ENCODE peak calls at places on chromosomes 13 and 19, in four cellular contexts. D is astrocyte of the spinal cord, F is cardiac fibroblast, S is tibial nerve. A is an unnamed sample.
A peak's percentile ranks its signal among the peaks of the same experiment; 100 is the strongest.

GRCh38 chr13:99796175-99796819 is 175.3 kb downstream of the ZIC5 start:
- DNase-seq in D (peak; percentile 52), F (peak; percentile 41), S (no peak), A (no peak)

GRCh38 chr13:26557393-26558073 is at the start of gene WASF3:
- DNase-seq in D (peak; percentile 93), F (peak; percentile 93), S (peak; percentile 80), A (peak; percentile 97)

GRCh38 chr13:104571161-104571889 is 1505.1 kb upstream of the SLC10A2 start:
- DNase-seq in D (peak; percentile 95), F (peak; percentile 94), S (peak; percentile 46), A (peak; percentile 93)

GRCh38 chr13:112956516-112957294 is 12.3 kb upstream of the MCF2L start:
- DNase-seq in D (no peak), F (no peak), S (no peak), A (peak; percentile 44)

GRCh38 chr19:18594096-18594823 is 5.7 kb downstream of the REX1BD start:
- DNase-seq in D (peak; percentile 73), F (peak; percentile 68), S (peak; percentile 44), A (no peak)

GRCh38 chr19:33394723-33395560 is 21.4 kb downstream of the CEBPG start:
- DNase-seq in D (no peak), F (no peak), S (no peak), A (no peak)

GRCh38 chr19:14135985-14136508 is 342 bp downstream of the ASF1B start:
- DNase-seq in D (no peak), F (no peak), S (no peak), A (no peak)

GRCh38 chr19:44570984-44571684 is 41.7 kb upstream of the CEACAM20 start:
- DNase-seq in D (peak; percentile 80), F (peak; percentile 91), S (peak; percentile 16), A (peak; percentile 30)

GRCh38 chr19:13826652-13827235 is 31.5 kb downstream of the ZSWIM4 start:
- DNase-seq in D (no peak), F (no peak), S (no peak), A (no peak)

GRCh38 chr13:94553766-94554165 is 42.2 kb downstream of the TGDS start:
- DNase-seq in D (no peak), F (no peak), S (no peak), A (no peak)

GRCh38 chr19:36152061-36152885 is at the start of gene COX7A1:
- DNase-seq in D (peak; percentile 18), F (peak; percentile 70), S (peak; percentile 53), A (peak; percentile 64)

GRCh38 chr13:81078048-81078447 is 737.1 kb upstream of the SPRY2 start:
- DNase-seq in D (no peak), F (no peak), S (no peak), A (no peak)

GRCh38 chr13:110308377-110309158 is 1.5 kb downstream of the COL4A2 start:
- DNase-seq in D (peak; percentile 72), F (peak; percentile 80), S (no peak), A (no peak)

GRCh38 chr13:94731028-94731427 is 18.7 kb upstream of the SOX21 start:
- DNase-seq in D (no peak), F (no peak), S (no peak), A (no peak)

GRCh38 chr19:3743486-3743885 is 18.0 kb downstream of the APBA3 start:
- DNase-seq in D (no peak), F (peak; percentile 16), S (no peak), A (no peak)

GRCh38 chr19:6802336-6803035 is 30.0 kb downstream of the VAV1 start:
- DNase-seq in D (no peak), F (peak; percentile 10), S (no peak), A (peak; percentile 16)

GRCh38 chr13:30906411-30906990 is 430 bp downstream of the MEDAG start:
- DNase-seq in D (no peak), F (no peak), S (no peak), A (no peak)

GRCh38 chr13:64633948-64634347 is 2596.2 kb downstream of the PCDH9 start:
- DNase-seq in D (peak; percentile 3), F (no peak), S (no peak), A (no peak)

GRCh38 chr19:46426035-46426505 is 2.7 kb downstream of the PNMA8C start:
- DNase-seq in D (peak; percentile 32), F (no peak), S (no peak), A (no peak)

GRCh38 chr13:28805193-28805819 is 14.8 kb upstream of the MTUS2 start:
- DNase-seq in D (no peak), F (peak; percentile 44), S (no peak), A (no peak)

GRCh38 chr19:28168557-28168956 is 1044.4 kb downstream of the UQCRFS1 start:
- DNase-seq in D (peak; percentile 36), F (no peak), S (no peak), A (no peak)
- TF ChIP-seq CTCF in D (no peak), F (no peak), S (no peak), A (no peak)

GRCh38 chr13:75633285-75633684 is 2.8 kb upstream of the LMO7 start:
- DNase-seq in D (peak; percentile 86), F (peak; percentile 87), S (no peak), A (no peak)
- TF ChIP-seq CTCF in D (no peak), F (no peak), S (no peak), A (no peak)

DNA sequence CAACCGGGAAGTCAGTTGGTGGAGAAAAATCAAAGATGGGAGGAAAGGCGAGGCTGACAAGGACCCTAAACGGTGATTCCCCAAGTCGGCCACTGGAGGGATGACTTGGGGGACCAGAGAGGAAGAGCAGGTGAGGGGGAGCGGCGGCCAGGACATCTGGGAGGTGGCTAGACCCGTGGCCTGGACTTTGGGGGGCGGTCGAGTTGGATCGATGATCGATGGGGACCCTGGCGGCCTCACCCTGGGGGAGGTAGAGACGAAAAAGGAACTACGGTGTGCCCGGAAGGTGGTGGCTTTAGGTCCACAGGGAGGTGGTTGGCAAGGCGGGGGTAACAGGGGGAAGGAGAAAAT is 7.6 kb upstream of the CIRBP start:
- DNase-seq in D (no peak), F (no peak), S (no peak), A (no peak)
- TF ChIP-seq CTCF in D (no peak), F (peak; percentile 25), S (peak; percentile 5), A (peak; percentile 16)

GRCh38 chr13:65679240-65679639 is 1550.9 kb downstream of the PCDH9 start:
- DNase-seq in D (peak; percentile 46), F (peak; percentile 52), S (no peak), A (no peak)

GRCh38 chr13:65677906-65678305 is 1552.2 kb downstream of the PCDH9 start:
- DNase-seq in D (no peak), F (peak; percentile 39), S (no peak), A (no peak)
- TF ChIP-seq CTCF in D (no peak), F (peak; percentile 15), S (no peak), A (no peak)

DNA sequence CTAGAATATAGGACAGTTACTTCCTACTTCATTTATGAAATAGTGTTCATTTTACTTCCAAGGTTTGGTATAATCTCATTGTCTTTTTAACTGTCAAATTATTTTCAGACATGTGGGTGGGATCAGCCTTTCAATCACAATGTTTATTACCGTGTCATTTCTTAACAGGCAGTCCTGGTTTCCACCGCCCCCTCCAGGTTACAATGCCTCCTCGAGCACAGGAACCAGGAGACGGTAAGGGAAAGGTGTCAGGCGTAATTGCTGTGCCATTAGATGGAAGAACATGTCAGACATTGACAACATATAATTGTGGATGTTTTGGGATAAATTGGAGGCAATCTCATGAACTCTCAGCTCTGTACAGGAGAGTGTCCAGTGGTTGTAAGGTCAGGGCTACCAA is 36.5 kb downstream of the SCEL start:
- DNase-seq in D (no peak), F (no peak), S (no peak), A (no peak)
- TF ChIP-seq CTCF in D (no peak), F (no peak), S (no peak), A (no peak)

GRCh38 chr19:10333758-10334339 is 520 bp upstream of the RAVER1 start:
- DNase-seq in D (peak; percentile 7), F (no peak), S (no peak), A (no peak)

GRCh38 chr19:10329555-10329954 is 3.8 kb downstream of the RAVER1 start:
- DNase-seq in D (no peak), F (no peak), S (no peak), A (no peak)

GRCh38 chr19:10334340-10335148 is 1.2 kb upstream of the RAVER1 start:
- DNase-seq in D (peak; percentile 95), F (peak; percentile 98), S (peak; percentile 92), A (peak; percentile 60)

GRCh38 chr19:10332965-10333757 is at the start of gene RAVER1:
- DNase-seq in D (peak; percentile 98), F (peak; percentile 98), S (peak; percentile 95), A (peak; percentile 98)

DNA sequence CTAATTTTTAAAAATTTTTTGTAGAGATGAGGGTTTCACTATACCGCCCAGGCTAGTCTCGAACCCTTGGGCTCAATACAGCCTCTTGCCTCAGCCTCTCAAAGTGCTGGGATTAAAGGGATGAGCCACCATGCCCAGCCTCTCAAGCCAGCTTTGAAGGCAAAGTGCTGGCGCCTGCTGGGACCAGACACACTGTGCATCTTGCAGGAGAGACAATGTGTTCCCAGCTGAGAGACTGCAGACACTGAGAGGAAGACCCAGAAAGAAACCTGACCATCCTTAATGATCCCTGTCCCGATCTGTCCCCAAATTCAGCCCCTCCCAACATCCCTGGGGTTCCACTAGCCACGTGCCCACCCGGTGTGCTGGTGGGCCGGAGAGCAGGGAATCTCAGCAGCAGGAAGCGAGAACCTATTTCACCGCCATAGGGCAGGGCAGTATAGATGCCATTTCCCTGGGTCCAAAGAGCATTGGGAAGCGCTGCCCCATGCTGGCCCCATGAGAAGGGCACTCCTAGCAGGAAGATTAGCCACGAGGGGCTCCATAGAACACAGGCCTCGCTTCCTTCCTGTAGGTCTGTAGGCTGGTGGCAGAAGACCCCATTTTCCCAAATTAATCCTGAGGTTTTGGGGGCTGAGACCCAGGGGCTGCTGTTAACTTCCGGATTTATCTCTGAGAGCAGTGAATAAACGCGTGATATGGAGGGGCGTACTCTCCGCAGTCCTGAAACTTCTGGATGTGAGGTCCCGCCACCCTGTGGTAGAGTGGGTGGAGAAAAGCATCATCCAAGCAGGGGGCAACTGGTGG is 968 bp downstream of the RAVER1 start:
- DNase-seq in D (no peak), F (no peak), S (no peak), A (no peak)
- TF ChIP-seq CTCF in D (no peak), F (no peak), S (no peak), A (no peak)

A was measured in dorsolateral prefrontal cortex.